ENCODE peak calls at places on chromosomes 5 and 9, in eight cellular contexts. J, V, H, Z, D, M, W and I are unnamed samples.

GRCh38 chr5:161399996-161400562 is 146.4 kb downstream of the GABRB2 start:
- DNase-seq in J (no peak), V (peak), H (no peak), Z (no peak), D (no peak), M (no peak), W (no peak), I (no peak)

GRCh38 chr9:4111233-4112000 is 188.5 kb downstream of the GLIS3 start:
- DNase-seq in J (no peak), V (no peak), H (no peak), Z (peak), D (no peak), M (no peak), W (no peak), I (peak)

GRCh38 chr9:119375892-119376291 is 6.7 kb upstream of the BRINP1 start:
- DNase-seq in J (no peak), V (no peak), H (no peak), Z (no peak), D (no peak), M (no peak), W (no peak), I (peak)

GRCh38 chr5:122844136-122844915 is 1.1 kb upstream of the SNX24 start:
- DNase-seq in J (no peak), V (no peak), H (peak), Z (peak), D (no peak), M (peak), W (no peak), I (no peak)

GRCh38 chr5:137888875-137889759 is at the start of gene PKD2L2:
- DNase-seq in J (peak), V (peak), H (peak), Z (peak), D (peak), M (peak), W (peak), I (peak)

GRCh38 chr5:37814699-37815098 is 25.1 kb downstream of the GDNF start:
- DNase-seq in J (peak), V (no peak), H (no peak), Z (no peak), D (no peak), M (no peak), W (no peak), I (no peak)

GRCh38 chr5:9269024-9269423 is 276.9 kb downstream of the SEMA5A start:
- DNase-seq in J (no peak), V (no peak), H (no peak), Z (peak), D (no peak), M (peak), W (no peak), I (no peak)

GRCh38 chr9:131318211-131318610 is 28.7 kb downstream of the PLPP7 start:
- DNase-seq in J (no peak), V (no peak), H (no peak), Z (peak), D (no peak), M (no peak), W (no peak), I (no peak)

GRCh38 chr5:67350185-67350584 is 153.6 kb upstream of the CD180 start:
- DNase-seq in J (no peak), V (no peak), H (no peak), Z (peak), D (no peak), M (no peak), W (no peak), I (no peak)

GRCh38 chr9:114163517-114163924 is 8.2 kb downstream of the COL27A1 start:
- DNase-seq in J (peak), V (peak), H (no peak), Z (peak), D (no peak), M (no peak), W (peak), I (peak)

GRCh38 chr5:64637837-64638443 is 52.4 kb upstream of the SHISAL2B start:
- DNase-seq in J (no peak), V (no peak), H (peak), Z (peak), D (no peak), M (no peak), W (no peak), I (no peak)

GRCh38 chr5:172837640-172838039 is 3.6 kb downstream of the ERGIC1 start:
- DNase-seq in J (peak), V (peak), H (peak), Z (no peak), D (no peak), M (no peak), W (no peak), I (no peak)

GRCh38 chr9:3032898-3033297 is 189.0 kb upstream of the PUM3 start:
- DNase-seq in J (no peak), V (no peak), H (peak), Z (no peak), D (no peak), M (no peak), W (no peak), I (no peak)

GRCh38 chr9:137253717-137254623 is 1.2 kb upstream of the NELFB start:
- DNase-seq in J (no peak), V (no peak), H (no peak), Z (peak), D (no peak), M (no peak), W (no peak), I (no peak)

GRCh38 chr5:107418071-107418470 is 252.7 kb downstream of the EFNA5 start:
- DNase-seq in J (no peak), V (no peak), H (no peak), Z (no peak), D (no peak), M (no peak), W (no peak), I (no peak)

GRCh38 chr5:133063965-133064364 is 12.2 kb downstream of the HSPA4 start:
- DNase-seq in J (peak), V (no peak), H (no peak), Z (no peak), D (no peak), M (no peak), W (no peak), I (no peak)

GRCh38 chr5:134103397-134103796 is 11.1 kb upstream of the TCF7 start:
- DNase-seq in J (no peak), V (no peak), H (no peak), Z (no peak), D (no peak), M (no peak), W (no peak), I (no peak)

GRCh38 chr5:5289537-5289936 is 132.9 kb upstream of the ICE1 start:
- DNase-seq in J (no peak), V (no peak), H (no peak), Z (no peak), D (no peak), M (no peak), W (no peak), I (no peak)

GRCh38 chr5:67221487-67222242 is 25.1 kb upstream of the CD180 start:
- DNase-seq in J (no peak), V (no peak), H (peak), Z (no peak), D (no peak), M (no peak), W (no peak), I (no peak)

GRCh38 chr5:10115669-10116068 is 134.0 kb downstream of the ATPSCKMT start:
- DNase-seq in J (no peak), V (no peak), H (no peak), Z (no peak), D (no peak), M (no peak), W (no peak), I (no peak)

GRCh38 chr9:136965771-136966484 is 11.4 kb upstream of the PTGDS start:
- DNase-seq in J (no peak), V (no peak), H (no peak), Z (peak), D (no peak), M (no peak), W (peak), I (no peak)

GRCh38 chr5:172618574-172619365 is 22.3 kb upstream of the NEURL1B start:
- DNase-seq in J (no peak), V (no peak), H (no peak), Z (no peak), D (no peak), M (no peak), W (no peak), I (no peak)

GRCh38 chr9:130333041-130334040 is 67.8 kb downstream of the HMCN2 start:
- DNase-seq in J (no peak), V (no peak), H (no peak), Z (peak), D (no peak), M (no peak), W (no peak), I (no peak)

GRCh38 chr9:128913048-128913900 is 7.5 kb upstream of the PHYHD1 start:
- DNase-seq in J (no peak), V (no peak), H (no peak), Z (peak), D (no peak), M (no peak), W (no peak), I (no peak)

GRCh38 chr5:79850316-79850822 is 140.7 kb downstream of the MTX3 start:
- DNase-seq in J (no peak), V (no peak), H (no peak), Z (no peak), D (no peak), M (no peak), W (peak), I (no peak)

GRCh38 chr5:30768061-30768460 is 425.4 kb upstream of the CDH6 start:
- DNase-seq in J (no peak), V (no peak), H (no peak), Z (no peak), D (no peak), M (no peak), W (no peak), I (no peak)

GRCh38 chr5:136016945-136017530 is 11.8 kb upstream of the TGFBI start:
- DNase-seq in J (peak), V (no peak), H (no peak), Z (peak), D (no peak), M (peak), W (no peak), I (peak)

GRCh38 chr9:33818167-33818831 is 1.3 kb downstream of the UBE2R2 start:
- DNase-seq in J (peak), V (no peak), H (peak), Z (peak), D (no peak), M (no peak), W (no peak), I (peak)

GRCh38 chr5:132675936-132676689 is 2.3 kb downstream of the IL4 start:
- DNase-seq in J (no peak), V (no peak), H (no peak), Z (no peak), D (no peak), M (no peak), W (no peak), I (no peak)

GRCh38 chr5:120882042-120882775 is 418.1 kb downstream of the PRR16 start:
- DNase-seq in J (no peak), V (no peak), H (no peak), Z (no peak), D (no peak), M (no peak), W (no peak), I (no peak)

GRCh38 chr9:37542895-37543294 is 33.3 kb downstream of the FBXO10 start:
- DNase-seq in J (no peak), V (no peak), H (no peak), Z (no peak), D (no peak), M (no peak), W (no peak), I (no peak)

GRCh38 chr5:33148076-33148501 is 292.7 kb upstream of the TARS1 start:
- DNase-seq in J (no peak), V (no peak), H (no peak), Z (peak), D (no peak), M (peak), W (peak), I (peak)

GRCh38 chr5:138054863-138055558 is 22.1 kb upstream of the FAM13B start:
- DNase-seq in J (no peak), V (no peak), H (no peak), Z (no peak), D (no peak), M (no peak), W (no peak), I (no peak)

GRCh38 chr9:87910821-87911220 is 6.9 kb upstream of the SPATA31C1 start:
- DNase-seq in J (no peak), V (no peak), H (no peak), Z (peak), D (no peak), M (no peak), W (no peak), I (no peak)

DNA sequence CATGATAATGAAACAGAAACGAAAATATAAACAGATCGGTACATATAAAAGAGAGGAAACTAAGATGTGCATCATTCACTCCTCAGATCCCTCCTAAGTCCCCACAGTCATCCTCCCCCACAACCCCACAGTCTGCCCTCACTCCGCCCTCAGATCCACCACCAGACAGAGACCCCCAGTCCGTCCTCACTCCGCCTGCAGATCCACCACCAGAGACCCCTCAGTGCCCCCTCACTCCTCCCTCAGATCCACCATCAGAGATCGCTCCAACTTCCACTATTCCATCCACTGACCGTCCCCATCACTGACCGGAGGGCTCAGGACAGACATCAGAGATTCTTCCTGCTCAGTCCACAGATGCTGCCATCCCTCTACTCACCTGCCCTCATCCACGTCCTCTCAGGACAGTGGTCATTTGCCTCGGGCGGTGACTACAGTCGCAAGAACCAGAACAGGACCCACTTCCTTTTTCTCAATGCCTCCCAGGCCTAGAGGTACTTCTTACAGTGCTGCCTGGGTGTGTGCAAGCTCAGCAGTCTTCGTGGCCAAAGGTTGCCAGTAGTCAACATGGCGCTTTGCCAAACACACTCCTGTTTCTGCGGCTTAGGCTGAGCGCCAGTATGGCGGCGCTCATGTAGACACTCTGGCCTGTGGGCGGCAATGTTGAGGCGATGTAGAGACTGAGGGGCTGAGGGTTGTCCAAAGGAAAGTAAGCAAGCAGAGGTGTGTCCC is 8.3 kb upstream of the SPATA31C1 start:
- DNase-seq in J (peak), V (peak), H (no peak), Z (no peak), D (no peak), M (no peak), W (no peak), I (no peak)
- TF ChIP-seq CTCF in J (no peak), V (no peak), H (no peak), Z (no peak), D (no peak), M (no peak), W (no peak), I (no peak)

DNA sequence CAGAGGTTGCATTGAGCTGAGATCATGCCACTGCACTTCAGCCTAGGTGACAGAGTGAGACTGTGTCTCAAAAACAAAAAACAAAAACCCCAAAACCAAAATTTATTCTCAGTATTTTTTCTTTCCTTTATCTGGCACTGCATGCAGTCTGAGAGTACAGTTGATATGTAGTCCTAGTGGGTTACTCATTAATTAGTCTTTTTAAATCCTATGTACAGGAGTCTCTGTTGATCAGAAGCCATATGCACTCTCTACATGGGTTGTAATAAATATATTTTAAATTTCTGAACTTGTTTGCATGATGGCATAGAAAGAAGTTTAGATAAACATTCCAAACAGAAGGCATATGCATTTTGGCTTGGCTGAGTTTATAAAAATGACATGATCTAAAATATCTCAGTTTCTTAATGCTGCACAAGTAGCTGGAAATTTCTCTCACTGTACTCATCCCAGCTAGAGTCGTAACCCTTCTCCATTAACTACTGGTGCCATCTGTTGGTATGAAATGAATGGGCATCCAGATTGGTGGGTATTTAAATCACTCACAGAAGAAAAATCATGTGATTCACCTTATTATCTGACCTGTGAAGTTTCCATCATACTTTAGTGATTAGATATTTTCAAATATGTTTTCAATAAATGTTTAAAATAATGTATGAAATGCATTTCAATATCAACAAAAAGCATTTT is 284.8 kb downstream of the CTNND2 start:
- DNase-seq in J (peak), V (no peak), H (no peak), Z (no peak), D (no peak), M (no peak), W (no peak), I (no peak)
- TF ChIP-seq CTCF in J (no peak), V (no peak), H (no peak), Z (no peak), D (no peak), M (peak), W (peak), I (no peak)

GRCh38 chr9:30116673-30117217 is 2267.7 kb upstream of the ACO1 start:
- DNase-seq in J (no peak), V (no peak), H (no peak), Z (peak), D (no peak), M (no peak), W (no peak), I (no peak)

GRCh38 chr9:30120654-30121053 is 2263.8 kb upstream of the ACO1 start:
- DNase-seq in J (peak), V (no peak), H (no peak), Z (no peak), D (no peak), M (no peak), W (no peak), I (no peak)
- TF ChIP-seq CTCF in J (no peak), V (no peak), H (no peak), Z (no peak), D (no peak), M (no peak), W (no peak), I (no peak)

GRCh38 chr5:54854883-54855581 is 130.4 kb downstream of the ESM1 start:
- DNase-seq in J (no peak), V (no peak), H (no peak), Z (no peak), D (no peak), M (no peak), W (no peak), I (no peak)

GRCh38 chr5:54851449-54851848 is 133.9 kb downstream of the ESM1 start:
- DNase-seq in J (no peak), V (no peak), H (no peak), Z (no peak), D (no peak), M (no peak), W (no peak), I (no peak)

GRCh38 chr5:54852007-54852406 is 133.4 kb downstream of the ESM1 start:
- DNase-seq in J (no peak), V (no peak), H (no peak), Z (no peak), D (no peak), M (no peak), W (no peak), I (no peak)
- TF ChIP-seq CTCF in J (no peak), V (no peak), H (no peak), Z (no peak), D (no peak), M (no peak), W (no peak), I (peak)

DNA sequence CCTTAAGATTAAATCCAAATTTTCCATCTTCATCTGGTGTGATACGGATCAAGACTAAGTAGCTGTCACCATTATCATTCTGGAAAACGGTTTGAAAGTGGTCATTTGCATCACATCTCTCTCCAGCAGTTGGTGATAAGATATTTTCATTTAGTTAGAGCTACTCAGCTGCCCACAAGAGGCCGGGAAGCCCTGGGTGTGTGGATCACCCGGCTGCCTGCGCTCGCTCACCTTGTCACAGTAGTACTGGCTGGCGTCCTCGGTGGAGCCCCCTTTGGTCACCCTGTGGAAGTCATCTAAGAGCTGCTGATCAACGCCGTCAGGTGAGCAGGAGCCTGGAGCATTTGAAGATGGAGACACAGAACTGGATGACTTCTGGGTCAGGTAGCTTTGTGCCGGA is 88.1 kb downstream of the PTPN3 start:
- DNase-seq in J (no peak), V (no peak), H (no peak), Z (no peak), D (no peak), M (no peak), W (no peak), I (no peak)
- TF ChIP-seq CTCF in J (no peak), V (no peak), H (no peak), Z (no peak), D (no peak), M (no peak), W (no peak), I (peak)

GRCh38 chr5:14871573-14872069 is at the start of gene ANKH:
- DNase-seq in J (peak), V (peak), H (peak), Z (peak), D (peak), M (no peak), W (peak), I (peak)
- TF ChIP-seq CTCF in J (no peak), V (no peak), H (peak), Z (no peak), D (no peak), M (peak), W (no peak), I (no peak)